ENCODE peak calls at places on chromosomes 6 and 20, in four cellular contexts. M is left lung, I is thyroid gland, K is lower lobe of right lung. H is an unnamed sample.

GRCh38 chr6:123467437-123467836 is 169.3 kb downstream of the TRDN start:
- DNase-seq in M (no peak), I (no peak), K (no peak), H (no peak)

GRCh38 chr20:19811231-19811630 is 53.2 kb downstream of the RIN2 start:
- DNase-seq in M (no peak), I (peak; percentile 65), K (no peak), H (no peak)

GRCh38 chr6:160238234-160238633 is 20.4 kb downstream of the SLC22A2 start:
- DNase-seq in M (no peak), I (no peak), K (no peak), H (no peak)

GRCh38 chr6:117495873-117496272 is 13.4 kb downstream of the DCBLD1 start:
- DNase-seq in M (no peak), I (no peak), K (no peak), H (no peak)

GRCh38 chr6:28771401-28772267 is 152.2 kb downstream of the TRIM27 start:
- DNase-seq in M (no peak), I (no peak), K (no peak), H (no peak)

GRCh38 chr6:166997768-166998255 is 1.4 kb upstream of the CEP43 start:
- DNase-seq in M (peak; percentile 74), I (peak; percentile 75), K (peak; percentile 79), H (peak; percentile 28)

GRCh38 chr20:34663213-34663943 is 13.5 kb downstream of the PIGU start:
- DNase-seq in M (no peak), I (no peak), K (no peak), H (no peak)

GRCh38 chr20:23640873-23641667 is 3.3 kb upstream of the CST3 start:
- DNase-seq in M (no peak), I (no peak), K (no peak), H (no peak)

GRCh38 chr6:2505624-2506023 is 245.1 kb downstream of the MYLK4 start:
- DNase-seq in M (no peak), I (no peak), K (no peak), H (no peak)

GRCh38 chr6:44228836-44229235 is 5.4 kb downstream of the SLC29A1 start:
- DNase-seq in M (no peak), I (no peak), K (no peak), H (no peak)

GRCh38 chr6:44228433-44228832 is 5.0 kb downstream of the SLC29A1 start:
- DNase-seq in M (no peak), I (no peak), K (no peak), H (no peak)

GRCh38 chr6:44229376-44230033 is 6.1 kb downstream of the SLC29A1 start:
- DNase-seq in M (no peak), I (no peak), K (no peak), H (no peak)

GRCh38 chr6:44227138-44227770 is 3.9 kb downstream of the SLC29A1 start:
- DNase-seq in M (no peak), I (no peak), K (no peak), H (no peak)

DNA sequence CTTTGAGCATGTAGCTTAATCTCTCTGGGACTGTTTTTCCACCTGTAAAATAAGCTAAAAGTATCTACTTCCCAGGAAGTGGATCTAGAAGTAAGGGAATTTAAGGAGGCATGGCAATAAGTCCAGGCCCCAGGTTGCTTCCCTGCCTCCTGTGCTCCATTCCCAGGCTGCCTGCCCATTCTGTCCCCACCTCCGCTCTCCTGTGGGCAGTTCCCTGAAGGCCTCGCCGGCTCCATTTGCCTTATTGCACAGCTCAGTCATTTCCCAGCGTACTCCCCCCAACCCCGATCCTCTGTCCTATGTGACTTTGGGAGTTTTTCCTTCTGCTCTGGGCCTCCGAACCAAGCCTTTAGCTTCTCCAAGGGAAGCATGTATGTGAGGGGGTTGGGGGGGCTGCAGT is 4.6 kb downstream of the SLC29A1 start:
- DNase-seq in M (no peak), I (no peak), K (no peak), H (no peak)
- H3K4me1 ChIP-seq in M (peaks cover 8% of the 10 kb centered on the region), I (peaks cover 52% of the 10 kb centered on the region), K (peaks cover 26% of the 10 kb centered on the region), H (peaks cover 58% of the 10 kb centered on the region)

GRCh38 chr6:139134817-139135577 is at the start of gene HECA:
- DNase-seq in M (peak; percentile 98), I (peak; percentile 97), K (peak; percentile 99), H (peak; percentile 98)

GRCh38 chr6:139131736-139132285 is 3.1 kb upstream of the HECA start:
- DNase-seq in M (no peak), I (no peak), K (no peak), H (no peak)

GRCh38 chr6:139133733-139134360 is 1.0 kb upstream of the HECA start:
- DNase-seq in M (no peak), I (no peak), K (no peak), H (no peak)

GRCh38 chr6:139135578-139136545 is 982 bp downstream of the HECA start:
- DNase-seq in M (peak; percentile 82), I (peak; percentile 46), K (peak; percentile 87), H (peak; percentile 79)

GRCh38 chr6:139133272-139133671 is 1.6 kb upstream of the HECA start:
- DNase-seq in M (no peak), I (no peak), K (no peak), H (no peak)
- H3K4me3 ChIP-seq in M (no peak overlapping the region), I (no peak overlapping the region), K (no peak overlapping the region), H (peak overlapping the region; percentile 15)

GRCh38 chr6:76351275-76351674 is 278.8 kb upstream of the IMPG1 start:
- DNase-seq in M (no peak), I (no peak), K (no peak), H (no peak)
- TF ChIP-seq CTCF in M (no peak), I (no peak), K (no peak), H (no peak)

DNA sequence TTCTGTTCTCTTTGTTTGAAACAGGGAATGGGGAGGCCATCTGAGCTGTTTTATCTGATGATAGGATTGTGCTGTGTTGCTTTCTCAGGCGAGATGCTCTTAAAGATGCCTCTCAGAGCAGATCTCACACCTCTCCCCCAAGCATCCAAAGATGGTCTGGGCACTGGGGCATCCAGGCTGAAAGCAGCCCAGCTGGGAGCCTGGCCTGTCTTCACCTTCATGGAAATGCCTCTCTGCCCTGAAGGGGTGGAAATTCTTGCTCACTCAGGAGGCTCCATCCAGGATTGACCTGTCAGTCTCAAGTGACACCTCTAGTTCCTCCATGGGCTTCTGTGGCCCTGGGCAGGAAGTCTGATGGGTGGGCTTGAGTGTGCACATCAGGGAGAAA is 86.4 kb downstream of the TCP11 start:
- DNase-seq in M (no peak), I (no peak), K (no peak), H (no peak)
- H3K4me1 ChIP-seq in M (peaks cover 11% of the 10 kb centered on the region), I (peaks cover 51% of the 10 kb centered on the region), K (peaks cover 33% of the 10 kb centered on the region), H (peaks cover 28% of the 10 kb centered on the region)

GRCh38 chr6:133890941-133891813 is 2.3 kb downstream of the TCF21 start:
- DNase-seq in M (no peak), I (peak; percentile 12), K (peak; percentile 51), H (no peak)
- H3K4me3 ChIP-seq in M (peak overlapping the region; percentile 23), I (peak overlapping the region; percentile 13), K (peak overlapping the region; percentile 59), H (peak overlapping the region; percentile 29)

GRCh38 chr6:124854338-124854922 is 107.8 kb upstream of the RNF217 start:
- DNase-seq in M (no peak), I (no peak), K (no peak), H (no peak)
- TF ChIP-seq CTCF in M (peak; percentile 17), I (no peak), K (no peak), H (peak; percentile 21)

GRCh38 chr20:37643400-37643799 is 50.4 kb upstream of the CTNNBL1 start:
- DNase-seq in M (no peak), I (no peak), K (no peak), H (no peak)

GRCh38 chr20:37644605-37645004 is 49.2 kb upstream of the CTNNBL1 start:
- DNase-seq in M (no peak), I (no peak), K (no peak), H (no peak)

GRCh38 chr20:37640600-37641561 is 52.9 kb upstream of the CTNNBL1 start:
- DNase-seq in M (no peak), I (no peak), K (no peak), H (no peak)

GRCh38 chr20:37638527-37638926 is 55.3 kb upstream of the CTNNBL1 start:
- DNase-seq in M (no peak), I (no peak), K (no peak), H (no peak)

DNA sequence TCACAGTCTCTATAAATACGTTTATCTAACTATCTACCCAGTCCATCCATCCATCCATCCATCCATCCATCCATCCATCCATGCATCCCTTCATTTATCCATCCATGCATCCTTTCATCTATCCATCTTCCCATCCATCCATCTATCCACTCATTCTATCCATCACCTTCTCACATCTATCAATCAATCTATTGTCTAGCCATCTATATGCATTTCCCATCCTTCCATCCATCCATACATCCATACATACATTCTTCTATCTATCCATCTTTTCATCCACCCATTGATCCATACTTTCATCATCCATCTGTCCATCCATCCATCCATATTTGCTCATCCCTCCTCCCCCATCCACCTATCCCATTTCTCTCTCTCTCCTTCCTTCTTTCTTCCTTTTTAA is 51.6 kb upstream of the CTNNBL1 start:
- DNase-seq in M (no peak), I (no peak), K (no peak), H (no peak)
- H3K4me1 ChIP-seq in M (no peaks in the 10 kb centered on the region), I (no peaks in the 10 kb centered on the region), K (no peaks in the 10 kb centered on the region), H (no peaks in the 10 kb centered on the region)

GRCh38 chr6:7313505-7314165 is 636 bp upstream of the SSR1 start:
- DNase-seq in M (no peak), I (no peak), K (no peak), H (no peak)

GRCh38 chr6:7311920-7312615 is 931 bp downstream of the SSR1 start:
- DNase-seq in M (no peak), I (no peak), K (no peak), H (no peak)

GRCh38 chr6:7309050-7309449 is 3.9 kb downstream of the SSR1 start:
- DNase-seq in M (no peak), I (no peak), K (no peak), H (no peak)

GRCh38 chr6:7312616-7313504 is at the start of gene SSR1:
- DNase-seq in M (peak; percentile 99), I (peak; percentile 98), K (peak; percentile 99), H (peak; percentile 96)

GRCh38 chr6:7311171-7311570 is 1.8 kb downstream of the SSR1 start:
- DNase-seq in M (no peak), I (no peak), K (no peak), H (no peak)
- H3K4me3 ChIP-seq in M (peak overlapping the region; percentile 89), I (no peak overlapping the region), K (no peak overlapping the region), H (no peak overlapping the region)

DNA sequence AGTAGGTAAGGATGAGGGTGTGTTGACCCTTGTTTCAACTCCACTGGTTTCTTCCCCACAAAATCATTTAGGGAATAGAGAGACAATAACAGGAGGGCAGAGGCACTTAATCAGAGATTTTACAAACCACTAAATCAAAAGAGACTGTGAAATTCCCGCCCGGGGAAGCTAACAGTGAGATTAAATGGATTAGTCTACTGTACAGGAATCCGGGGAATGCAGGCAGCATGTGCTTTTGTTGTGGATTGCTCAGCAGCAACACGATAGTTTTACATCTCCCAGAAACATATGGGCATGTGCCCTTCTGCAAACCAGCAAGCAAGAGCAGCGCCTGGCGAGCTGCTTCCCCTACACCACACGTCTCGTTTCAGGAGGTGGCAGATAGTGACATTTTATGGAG is 382.2 kb downstream of the CD83 start:
- DNase-seq in M (no peak), I (no peak), K (no peak), H (no peak)
- TF ChIP-seq CTCF in M (no peak), I (no peak), K (no peak), H (no peak)